ENCODE peak calls at places on chromosome 2, in nine cellular contexts. S, Z, T, P, W, M, O, H and E are unnamed samples.

GRCh38 chr2:44618378-44619023 is 256.8 kb downstream of the CAMKMT start:
- DNase-seq in S (no peak), Z (no peak), T (no peak), P (no peak), W (no peak), M (no peak), O (no peak), H (no peak), E (no peak)

GRCh38 chr2:224155896-224156295 is 116.8 kb upstream of the SERPINE2 start:
- DNase-seq in S (no peak), Z (no peak), T (no peak), P (no peak), W (no peak), M (no peak), O (no peak), H (no peak), E (no peak)

GRCh38 chr2:30979822-30980245 is 158.4 kb downstream of the GALNT14 start:
- DNase-seq in S (no peak), Z (no peak), T (no peak), P (no peak), W (no peak), M (peak; percentile 79), O (no peak), H (no peak), E (no peak)

GRCh38 chr2:207531024-207531411 is 1.3 kb downstream of the CREB1 start:
- DNase-seq in S (peak; percentile 47), Z (no peak), T (peak; percentile 13), P (no peak), W (peak; percentile 39), M (no peak), O (no peak), H (no peak), E (peak; percentile 9)

GRCh38 chr2:224162122-224162521 is 123.0 kb upstream of the SERPINE2 start:
- DNase-seq in S (no peak), Z (no peak), T (no peak), P (peak; percentile 20), W (no peak), M (peak; percentile 19), O (no peak), H (no peak), E (no peak)

GRCh38 chr2:16250886-16251285 is 310.5 kb downstream of the MYCN start:
- DNase-seq in S (peak; percentile 2), Z (no peak), T (no peak), P (no peak), W (no peak), M (no peak), O (no peak), H (no peak), E (no peak)

GRCh38 chr2:223602972-223603371 is 811 bp upstream of the SCG2 start:
- DNase-seq in S (no peak), Z (no peak), T (no peak), P (no peak), W (no peak), M (no peak), O (no peak), H (no peak), E (peak; percentile 66)

GRCh38 chr2:56008661-56009411 is 85.3 kb upstream of the EFEMP1 start:
- DNase-seq in S (no peak), Z (no peak), T (peak; percentile 81), P (peak; percentile 72), W (no peak), M (peak; percentile 59), O (no peak), H (peak; percentile 68), E (peak; percentile 94)

GRCh38 chr2:25358836-25359235 is 17.1 kb upstream of the DNMT3A start:
- DNase-seq in S (no peak), Z (no peak), T (no peak), P (no peak), W (no peak), M (no peak), O (no peak), H (peak; percentile 3), E (no peak)

GRCh38 chr2:108404784-108405397 is 27.1 kb downstream of the SULT1C4 start:
- DNase-seq in S (no peak), Z (no peak), T (peak; percentile 4), P (no peak), W (no peak), M (no peak), O (no peak), H (no peak), E (no peak)

GRCh38 chr2:141968377-141968920 is 162.4 kb downstream of the LRP1B start:
- DNase-seq in S (no peak), Z (no peak), T (no peak), P (no peak), W (no peak), M (no peak), O (no peak), H (no peak), E (no peak)

GRCh38 chr2:17101596-17101995 is 416.6 kb downstream of the RAD51AP2 start:
- DNase-seq in S (no peak), Z (no peak), T (no peak), P (no peak), W (no peak), M (no peak), O (no peak), H (no peak), E (no peak)

GRCh38 chr2:43086451-43087221 is 139.8 kb downstream of the ZFP36L2 start:
- DNase-seq in S (no peak), Z (no peak), T (no peak), P (peak; percentile 98), W (no peak), M (peak; percentile 97), O (no peak), H (no peak), E (no peak)

GRCh38 chr2:48883661-48884060 is 128.1 kb upstream of the LHCGR start:
- DNase-seq in S (no peak), Z (no peak), T (no peak), P (no peak), W (no peak), M (no peak), O (no peak), H (no peak), E (no peak)

GRCh38 chr2:28152585-28153284 is 239.9 kb upstream of the FOSL2 start:
- DNase-seq in S (no peak), Z (no peak), T (no peak), P (no peak), W (no peak), M (no peak), O (no peak), H (no peak), E (no peak)

GRCh38 chr2:74472945-74473258 is 422 bp upstream of the MRPL53 start:
- DNase-seq in S (peak; percentile 14), Z (no peak), T (no peak), P (no peak), W (no peak), M (no peak), O (no peak), H (no peak), E (no peak)

GRCh38 chr2:75528221-75528977 is 32.3 kb downstream of the EVA1A start:
- DNase-seq in S (no peak), Z (no peak), T (no peak), P (no peak), W (no peak), M (no peak), O (no peak), H (no peak), E (no peak)

GRCh38 chr2:182081602-182082260 is 96.1 kb downstream of the PPP1R1C start:
- DNase-seq in S (no peak), Z (no peak), T (no peak), P (no peak), W (no peak), M (no peak), O (no peak), H (no peak), E (no peak)

GRCh38 chr2:202373490-202373889 is 2.6 kb upstream of the BMPR2 start:
- DNase-seq in S (no peak), Z (no peak), T (no peak), P (no peak), W (no peak), M (no peak), O (no peak), H (no peak), E (no peak)